ENCODE peak calls at places on chromosomes 2 and 18, in nine cellular contexts. K is hepatocyte; Q is cardiac fibroblast; O is sigmoid colon; G is IMR-90; Y is neural progenitor cell; P is progenitor cell of endocrine pancreas; B is heart left ventricle; V is CD4-positive, alpha-beta T cell. F is an unnamed sample.

GRCh38 chr2:203675086-203675485 is 31.4 kb upstream of the CD28 start:
- DNase-seq in Y (no peak), G (peak), O (no peak), Q (peak), V (no peak), P (no peak), B (no peak), K (no peak), F (no peak)

GRCh38 chr2:183070942-183071844 is 7.4 kb upstream of the DUSP19 start:
- DNase-seq in O (no peak), G (peak), V (no peak), Q (peak), Y (peak), P (peak), B (peak), K (peak), F (no peak)

GRCh38 chr18:56108486-56109367 is 520.7 kb upstream of the TCF4 start:
- DNase-seq in Y (no peak), G (no peak), B (no peak), Q (peak), K (no peak), O (no peak), P (no peak), V (no peak), F (no peak)

GRCh38 chr18:62957885-62958472 is 242.6 kb downstream of the PHLPP1 start:
- DNase-seq in Y (peak), Q (peak), G (peak), B (peak), P (no peak), K (no peak), O (no peak), V (no peak), F (no peak)

GRCh38 chr2:43538034-43538670 is 57.7 kb downstream of the THADA start:
- DNase-seq in B (no peak), V (no peak), O (no peak), G (no peak), Y (no peak), Q (peak), P (no peak), K (no peak), F (no peak)

GRCh38 chr2:159939946-159940345 is 122.5 kb downstream of the PLA2R1 start:
- DNase-seq in P (no peak), Y (no peak), G (peak), K (peak), B (no peak), V (no peak), O (no peak), Q (peak), F (no peak)

GRCh38 chr18:36903215-36903928 is 74.4 kb downstream of the KIAA1328 start:
- DNase-seq in K (no peak), Q (peak), P (no peak), Y (no peak), G (peak), B (no peak), V (no peak), O (no peak), F (no peak)

GRCh38 chr2:240983361-240983995 is 14.9 kb upstream of the SNED1 start:
- DNase-seq in G (peak), Y (peak), Q (peak), O (peak), B (peak), V (peak), P (peak), K (peak), F (no peak)

GRCh38 chr18:25310045-25310444 is 41.9 kb downstream of the ZNF521 start:
- DNase-seq in B (no peak), V (no peak), P (no peak), K (no peak), Q (peak), G (peak), O (no peak), Y (peak), F (no peak)

GRCh38 chr2:109611467-109612095 is 2.2 kb downstream of the SEPTIN10 start:
- DNase-seq in K (no peak), Q (peak), G (peak), B (no peak), P (no peak), V (no peak), O (no peak), Y (no peak), F (no peak)

GRCh38 chr2:118442949-118443348 is 354.7 kb downstream of the INSIG2 start:
- DNase-seq in B (no peak), O (no peak), Y (no peak), K (no peak), Q (no peak), P (no peak), V (no peak), G (no peak), F (no peak)

GRCh38 chr2:86397989-86398388 is 43.2 kb upstream of the KDM3A start:
- DNase-seq in Y (no peak), V (no peak), O (no peak), Q (no peak), P (no peak), B (no peak), K (peak), G (no peak), F (no peak)

DNA sequence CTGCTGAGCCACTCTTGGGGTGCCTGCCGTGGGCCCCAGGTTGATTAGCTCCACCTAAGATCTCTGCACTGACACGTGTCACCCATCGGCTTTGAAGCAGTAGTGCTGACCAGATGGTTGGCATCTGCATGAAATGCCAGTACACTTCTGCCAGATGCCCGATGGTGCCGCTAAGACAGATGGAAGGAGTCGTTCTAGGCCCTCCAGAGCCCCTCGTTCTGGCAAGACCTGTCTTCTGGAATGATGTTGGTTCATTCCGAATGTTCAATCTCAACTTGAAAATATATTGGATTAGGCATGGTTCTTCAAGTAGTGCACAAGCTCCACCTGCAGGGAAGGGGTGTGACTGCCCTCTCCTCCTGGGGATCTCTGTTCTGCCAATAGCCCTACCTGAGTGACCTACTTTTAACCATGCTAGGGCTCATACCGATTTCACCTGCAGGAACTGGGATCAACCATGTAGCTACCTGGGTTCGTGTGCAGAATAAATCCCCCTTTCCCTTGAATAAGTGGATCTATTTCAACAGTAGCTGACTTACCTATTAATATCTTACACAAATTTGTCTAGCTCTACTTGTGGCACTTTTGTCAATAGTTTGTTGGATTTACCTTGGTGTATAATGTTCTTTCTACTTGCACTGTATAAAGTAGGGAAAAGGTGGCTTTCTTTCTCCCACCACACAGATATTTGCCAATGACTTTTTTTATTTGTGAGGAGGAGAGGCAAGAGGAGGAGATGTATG is 342.6 kb downstream of the CTNNA2 start:
- DNase-seq in G (peak), K (peak), V (no peak), O (no peak), Q (no peak), Y (peak), P (no peak), B (no peak), F (no peak)
- TF ChIP-seq CTCF in G (peak), K (peak), V (no peak), O (no peak), Q (no peak), Y (peak), P (peak), B (no peak), F (peak)

DNA sequence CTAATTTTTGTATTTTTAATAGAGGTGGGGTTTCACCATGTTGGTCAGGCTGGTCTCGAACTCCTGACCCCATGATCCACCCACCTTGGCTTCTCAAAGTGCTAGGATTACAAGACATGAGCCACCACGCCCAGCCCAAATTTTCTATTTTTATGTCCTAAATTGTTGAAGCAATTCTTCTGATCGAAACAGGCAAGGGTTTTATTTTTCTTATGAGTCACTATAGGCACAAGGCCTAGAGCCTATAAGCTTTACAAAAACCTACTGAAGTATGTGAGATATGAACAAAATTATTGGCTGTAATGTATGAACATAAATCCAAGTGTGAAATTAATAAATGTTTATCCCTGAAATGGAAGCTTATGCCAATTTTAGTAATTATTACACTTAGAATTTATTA is 464.2 kb upstream of the NRP2 start:
- DNase-seq in V (no peak), P (no peak), Y (no peak), B (no peak), G (peak), K (no peak), O (no peak), Q (peak), F (no peak)
- TF ChIP-seq CTCF in V (no peak), P (no peak), Y (no peak), B (no peak), G (no peak), K (no peak), O (no peak), Q (no peak), F (no peak)

GRCh38 chr2:64803776-64804175 is 150.1 kb upstream of the SERTAD2 start:
- DNase-seq in P (no peak), Q (no peak), V (no peak), O (no peak), G (no peak), Y (no peak), B (no peak), K (no peak), F (no peak)

GRCh38 chr2:64808092-64808491 is 154.4 kb upstream of the SERTAD2 start:
- DNase-seq in Q (no peak), K (no peak), Y (no peak), O (no peak), B (no peak), V (no peak), P (no peak), G (no peak), F (no peak)

GRCh38 chr2:64808736-64809135 is 155.0 kb upstream of the SERTAD2 start:
- DNase-seq in G (no peak), K (peak), Y (no peak), O (no peak), B (no peak), V (no peak), P (no peak), Q (no peak), F (no peak)

GRCh38 chr2:64804651-64805050 is 150.9 kb upstream of the SERTAD2 start:
- DNase-seq in P (no peak), G (peak), O (no peak), Q (no peak), Y (no peak), B (no peak), V (no peak), K (no peak), F (no peak)

GRCh38 chr2:64807417-64807816 is 153.7 kb upstream of the SERTAD2 start:
- DNase-seq in B (no peak), K (peak), V (no peak), P (no peak), Q (peak), G (peak), O (no peak), Y (no peak), F (no peak)
- TF ChIP-seq CTCF in B (no peak), K (no peak), V (no peak), P (no peak), Q (no peak), G (peak), O (no peak), Y (no peak), F (no peak)

GRCh38 chr18:45171575-45172225 is 443.6 kb upstream of the SLC14A2 start:
- DNase-seq in K (no peak), P (no peak), G (no peak), B (no peak), V (no peak), O (peak), Y (no peak), Q (peak), F (no peak)

GRCh38 chr18:45167631-45168225 is 447.5 kb upstream of the SLC14A2 start:
- DNase-seq in Y (no peak), K (no peak), V (no peak), P (no peak), B (no peak), G (peak), Q (peak), O (no peak), F (no peak)

GRCh38 chr18:45167109-45167551 is 448.1 kb upstream of the SLC14A2 start:
- DNase-seq in Y (no peak), B (no peak), V (no peak), K (peak), G (peak), O (no peak), P (no peak), Q (peak), F (no peak)

GRCh38 chr18:45168883-45169585 is 446.2 kb upstream of the SLC14A2 start:
- DNase-seq in O (no peak), V (no peak), Q (peak), P (no peak), K (no peak), Y (no peak), G (peak), B (no peak), F (no peak)

DNA sequence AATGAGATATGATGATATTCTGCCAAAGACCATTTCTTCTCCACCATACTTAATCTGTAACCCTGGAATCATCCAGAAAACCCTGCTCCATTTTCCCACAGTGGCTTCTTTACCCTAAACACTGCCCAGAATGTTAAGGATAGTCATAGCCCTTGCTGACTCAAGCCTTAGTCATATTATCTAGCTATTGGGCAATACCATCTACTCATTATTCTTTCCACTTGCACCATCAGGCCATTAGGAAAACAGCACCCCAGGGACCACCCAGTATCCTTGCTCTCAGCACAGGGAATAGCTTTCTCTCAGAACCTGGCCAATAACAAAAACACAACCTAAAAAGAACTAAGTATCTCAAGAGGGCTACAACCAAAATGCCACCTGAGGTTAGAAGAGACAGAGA is 445.7 kb upstream of the SLC14A2 start:
- DNase-seq in Y (no peak), B (no peak), O (peak), K (peak), Q (peak), G (peak), P (no peak), V (no peak), F (no peak)
- TF ChIP-seq CTCF in Y (no peak), B (no peak), O (no peak), K (no peak), Q (no peak), G (no peak), P (no peak), V (no peak), F (no peak)

GRCh38 chr2:16525265-16525887 is 140.3 kb downstream of the CYRIA start:
- DNase-seq in P (no peak), V (no peak), O (no peak), B (no peak), K (peak), Q (peak), G (no peak), Y (peak), F (no peak)
- TF ChIP-seq CTCF in P (peak), V (no peak), O (no peak), B (peak), K (peak), Q (peak), G (peak), Y (peak), F (peak)

F was measured in type B pancreatic cell.